ENCODE peak calls at places on chromosomes 5 and 9, in five cellular contexts. V is effector memory CD4-positive, alpha-beta T cell; C is tibial artery; L is colonic mucosa; J is HCT116. I is an unnamed sample.
A peak's percentile ranks its signal among the peaks of the same experiment; 100 is the strongest.

GRCh38 chr9:116628706-116629105 is 58.4 kb upstream of the TRIM32 start:
- DNase-seq in V (no peak), C (no peak), L (no peak), J (no peak), I (no peak)

GRCh38 chr5:73591102-73591695 is 25.7 kb downstream of the UTP15 start:
- DNase-seq in V (no peak), C (no peak), L (peak; percentile 75), J (peak; percentile 83), I (peak; percentile 76)

GRCh38 chr5:78604693-78605092 is 43.9 kb downstream of the LHFPL2 start:
- DNase-seq in V (no peak), C (no peak), L (no peak), J (no peak), I (peak; percentile 75)

GRCh38 chr5:56456002-56456401 is 222.9 kb upstream of the ANKRD55 start:
- DNase-seq in V (no peak), C (no peak), L (no peak), J (no peak), I (no peak)

GRCh38 chr5:58087131-58087530 is 372.8 kb downstream of the PLK2 start:
- DNase-seq in V (no peak), C (no peak), L (no peak), J (no peak), I (no peak)

GRCh38 chr9:93680445-93681315 is 104.3 kb downstream of the PHF2 start:
- DNase-seq in V (no peak), C (peak; percentile 53), L (peak; percentile 15), J (no peak), I (peak; percentile 6)

GRCh38 chr9:124008855-124009834 is 2.4 kb upstream of the LHX2 start:
- DNase-seq in V (no peak), C (peak; percentile 47), L (no peak), J (no peak), I (peak; percentile 8)

GRCh38 chr5:143892908-143893307 is 80.9 kb downstream of the HMHB1 start:
- DNase-seq in V (no peak), C (no peak), L (no peak), J (no peak), I (no peak)

GRCh38 chr9:6417186-6417585 is 4.2 kb downstream of the UHRF2 start:
- DNase-seq in V (no peak), C (no peak), L (no peak), J (no peak), I (no peak)

GRCh38 chr5:90888511-90889324 is 330.1 kb downstream of the ADGRV1 start:
- DNase-seq in V (no peak), C (no peak), L (no peak), J (no peak), I (no peak)

GRCh38 chr5:132250547-132250946 is 6.9 kb upstream of the PDLIM4 start:
- DNase-seq in V (no peak), C (no peak), L (no peak), J (no peak), I (no peak)

GRCh38 chr9:70411930-70412677 is 2.4 kb downstream of the KLF9 start:
- DNase-seq in V (peak; percentile 64), C (peak; percentile 88), L (peak; percentile 87), J (peak; percentile 27), I (peak; percentile 88)

GRCh38 chr9:87337335-87338074 is 160.2 kb upstream of the DAPK1 start:
- DNase-seq in V (no peak), C (no peak), L (no peak), J (no peak), I (no peak)

GRCh38 chr9:36136277-36136893 is at the start of gene GLIPR2:
- DNase-seq in V (peak; percentile 70), C (peak; percentile 92), L (peak; percentile 86), J (peak; percentile 26), I (peak; percentile 83)
- H3K27me3 ChIP-seq in V (no peaks in the 10 kb centered on the region), C (no peaks in the 10 kb centered on the region), L (no peaks in the 10 kb centered on the region), J (no peaks in the 10 kb centered on the region), I (no peaks in the 10 kb centered on the region)

GRCh38 chr9:81318571-81318970 is 370.8 kb downstream of the TLE1 start:
- DNase-seq in V (no peak), C (no peak), L (no peak), J (no peak), I (no peak)
- H3K4me1 ChIP-seq in V (no peaks in the 10 kb centered on the region), C (no peaks in the 10 kb centered on the region), L (no peaks in the 10 kb centered on the region), J (no peaks in the 10 kb centered on the region), I (no peaks in the 10 kb centered on the region)

GRCh38 chr5:88140863-88141694 is 127.6 kb downstream of the TMEM161B start:
- DNase-seq in V (peak; percentile 73), C (peak; percentile 99), L (peak; percentile 92), J (peak; percentile 93), I (peak; percentile 96)

GRCh38 chr5:88142801-88143692 is 125.6 kb downstream of the TMEM161B start:
- DNase-seq in V (no peak), C (peak; percentile 76), L (no peak), J (no peak), I (no peak)

GRCh38 chr5:88140396-88140862 is 128.2 kb downstream of the TMEM161B start:
- DNase-seq in V (no peak), C (no peak), L (no peak), J (no peak), I (no peak)

GRCh38 chr5:88143693-88144218 is 124.9 kb downstream of the TMEM161B start:
- DNase-seq in V (no peak), C (no peak), L (no peak), J (no peak), I (no peak)

GRCh38 chr5:88141695-88141979 is 127.0 kb downstream of the TMEM161B start:
- DNase-seq in V (no peak), C (no peak), L (no peak), J (no peak), I (no peak)
- H3K27me3 ChIP-seq in V (peaks cover 30% of the 10 kb centered on the region), C (no peaks in the 10 kb centered on the region), L (peaks cover 23% of the 10 kb centered on the region), J (no peaks in the 10 kb centered on the region), I (no peaks in the 10 kb centered on the region)

GRCh38 chr5:141834331-141834730 is 43.9 kb downstream of the PCDH1 start:
- DNase-seq in V (no peak), C (no peak), L (no peak), J (no peak), I (no peak)
- H3K4me1 ChIP-seq in V (no peaks in the 10 kb centered on the region), C (no peaks in the 10 kb centered on the region), L (no peaks in the 10 kb centered on the region), J (peaks cover 50% of the 10 kb centered on the region), I (peaks cover 8% of the 10 kb centered on the region)

DNA sequence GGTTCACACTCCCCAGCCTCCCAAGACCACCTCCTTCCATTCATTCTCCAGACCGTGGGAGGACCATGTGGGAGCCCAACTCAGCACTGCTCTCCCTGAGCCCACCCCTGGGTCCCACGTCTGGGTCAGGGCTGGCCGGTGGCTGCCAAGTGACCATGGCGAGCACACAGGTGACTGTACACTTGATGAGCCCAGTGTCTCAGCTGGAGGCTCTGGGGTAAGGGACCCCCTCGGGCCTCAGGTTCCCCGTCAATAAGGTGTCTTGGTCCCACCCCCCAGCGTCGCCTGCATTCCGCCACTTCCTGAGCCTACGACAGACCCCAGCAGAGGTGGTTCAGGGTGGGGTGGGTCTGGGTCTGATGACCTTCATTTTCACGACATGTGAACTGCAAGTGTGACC is 38.8 kb downstream of the HK3 start:
- DNase-seq in V (no peak), C (no peak), L (no peak), J (no peak), I (no peak)
- H3K27me3 ChIP-seq in V (peaks cover 21% of the 10 kb centered on the region), C (no peaks in the 10 kb centered on the region), L (peaks cover 8% of the 10 kb centered on the region), J (no peaks in the 10 kb centered on the region), I (peaks cover 33% of the 10 kb centered on the region)

GRCh38 chr9:134052491-134052890 is 15.3 kb downstream of the BRD3 start:
- DNase-seq in V (no peak), C (no peak), L (no peak), J (no peak), I (no peak)

GRCh38 chr9:134050726-134051125 is 17.1 kb downstream of the BRD3 start:
- DNase-seq in V (no peak), C (no peak), L (no peak), J (no peak), I (no peak)

GRCh38 chr9:134052941-134053340 is 14.9 kb downstream of the BRD3 start:
- DNase-seq in V (no peak), C (no peak), L (no peak), J (no peak), I (no peak)

GRCh38 chr9:134049772-134050588 is 17.8 kb downstream of the BRD3 start:
- DNase-seq in V (no peak), C (no peak), L (peak; percentile 69), J (no peak), I (no peak)

GRCh38 chr9:134051319-134051718 is 16.5 kb downstream of the BRD3 start:
- DNase-seq in V (no peak), C (no peak), L (no peak), J (no peak), I (no peak)
- H3K4me1 ChIP-seq in V (no peaks in the 10 kb centered on the region), C (no peaks in the 10 kb centered on the region), L (peaks cover 10% of the 10 kb centered on the region), J (peaks cover 10% of the 10 kb centered on the region), I (no peaks in the 10 kb centered on the region)

GRCh38 chr5:1667648-1668140 is 131.9 kb downstream of the MRPL36 start:
- DNase-seq in V (no peak), C (peak; percentile 48), L (no peak), J (no peak), I (no peak)

GRCh38 chr5:1665231-1665630 is 134.4 kb downstream of the MRPL36 start:
- DNase-seq in V (no peak), C (no peak), L (peak; percentile 9), J (no peak), I (no peak)

GRCh38 chr5:1665803-1666202 is 133.8 kb downstream of the MRPL36 start:
- DNase-seq in V (no peak), C (no peak), L (no peak), J (no peak), I (no peak)

GRCh38 chr5:1666812-1667588 is 132.6 kb downstream of the MRPL36 start:
- DNase-seq in V (no peak), C (no peak), L (no peak), J (no peak), I (peak; percentile 86)

GRCh38 chr5:1666221-1666620 is 133.4 kb downstream of the MRPL36 start:
- DNase-seq in V (no peak), C (no peak), L (no peak), J (no peak), I (no peak)
- H3K27me3 ChIP-seq in V (peaks cover 20% of the 10 kb centered on the region), C (no peaks in the 10 kb centered on the region), L (peaks cover 26% of the 10 kb centered on the region), J (peaks cover 6% of the 10 kb centered on the region), I (peaks cover 5% of the 10 kb centered on the region)

GRCh38 chr5:95317085-95317484 is 32.2 kb upstream of the MCTP1 start:
- DNase-seq in V (no peak), C (no peak), L (no peak), J (no peak), I (no peak)

DNA sequence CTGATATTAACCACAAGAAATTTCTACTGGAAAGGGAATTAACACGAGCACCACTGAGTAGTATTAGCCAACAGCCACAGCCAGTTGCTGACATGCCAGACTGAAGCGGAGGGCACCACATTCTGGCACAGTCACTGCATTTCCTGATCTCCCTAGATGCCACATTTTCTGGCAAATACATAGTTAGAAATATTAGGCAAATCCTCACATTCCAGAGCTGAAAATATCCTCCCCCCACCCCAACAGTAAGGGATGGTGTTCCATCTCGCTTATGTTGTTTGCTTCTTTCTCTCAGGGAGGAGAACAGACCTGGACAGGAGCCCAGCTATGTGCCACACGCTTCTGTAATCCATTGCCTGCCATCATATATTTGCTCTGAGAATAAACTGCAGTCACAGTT is 32.8 kb upstream of the MCTP1 start:
- DNase-seq in V (no peak), C (no peak), L (no peak), J (no peak), I (no peak)
- H3K4me1 ChIP-seq in V (no peaks in the 10 kb centered on the region), C (no peaks in the 10 kb centered on the region), L (no peaks in the 10 kb centered on the region), J (no peaks in the 10 kb centered on the region), I (no peaks in the 10 kb centered on the region)